ENCODE peak calls at places on chromosome 11, in six cellular contexts. One of them, this sample, is unnamed.

GRCh38 chr11:72965672-72966071 is 151.5 kb downstream of the ATG16L2 start:
- DNase-seq in BJ: no peak
- DNase-seq in AG10803: no peak
- DNase-seq in cardiac muscle cell: no peak
- DNase-seq in psoas muscle: no peak
- DNase-seq in stomach: no peak
- DNase-seq in this sample: no peak

GRCh38 chr11:118744001-118744400 is 47.0 kb downstream of the DDX6 start:
- DNase-seq in psoas muscle: no peak
- DNase-seq in BJ: peak
- DNase-seq in AG10803: peak
- DNase-seq in stomach: no peak
- DNase-seq in cardiac muscle cell: no peak
- DNase-seq in this sample: no peak

GRCh38 chr11:8268530-8269461 is 5.1 kb upstream of the LMO1 start:
- DNase-seq in psoas muscle: no peak
- DNase-seq in BJ: no peak
- DNase-seq in stomach: no peak
- DNase-seq in cardiac muscle cell: peak
- DNase-seq in AG10803: no peak
- DNase-seq in this sample: no peak

GRCh38 chr11:36023922-36024321 is 80.1 kb downstream of the LDLRAD3 start:
- DNase-seq in psoas muscle: no peak
- DNase-seq in cardiac muscle cell: no peak
- DNase-seq in BJ: no peak
- DNase-seq in AG10803: peak
- DNase-seq in stomach: no peak
- DNase-seq in this sample: peak

GRCh38 chr11:128342511-128343133 is 244.7 kb downstream of the ETS1 start:
- DNase-seq in cardiac muscle cell: peak
- DNase-seq in psoas muscle: peak
- DNase-seq in stomach: no peak
- DNase-seq in BJ: peak
- DNase-seq in AG10803: peak
- DNase-seq in this sample: peak

GRCh38 chr11:75490221-75491181 is 35.2 kb downstream of the GDPD5 start:
- DNase-seq in AG10803: peak
- DNase-seq in BJ: no peak
- DNase-seq in psoas muscle: no peak
- DNase-seq in cardiac muscle cell: no peak
- DNase-seq in stomach: no peak
- DNase-seq in this sample: peak

GRCh38 chr11:86116996-86117705 is 48.3 kb upstream of the PICALM start:
- DNase-seq in AG10803: peak
- DNase-seq in psoas muscle: no peak
- DNase-seq in stomach: no peak
- DNase-seq in BJ: no peak
- DNase-seq in cardiac muscle cell: no peak
- DNase-seq in this sample: peak

GRCh38 chr11:68659158-68659921 is 25.0 kb upstream of the GAL start:
- DNase-seq in stomach: no peak
- DNase-seq in cardiac muscle cell: no peak
- DNase-seq in AG10803: peak
- DNase-seq in psoas muscle: peak
- DNase-seq in BJ: peak
- DNase-seq in this sample: peak

GRCh38 chr11:17446482-17446881 is 30.2 kb downstream of the ABCC8 start:
- DNase-seq in stomach: no peak
- DNase-seq in AG10803: no peak
- DNase-seq in psoas muscle: no peak
- DNase-seq in cardiac muscle cell: no peak
- DNase-seq in BJ: no peak
- DNase-seq in this sample: no peak

GRCh38 chr11:831132-831864 is 1.5 kb upstream of the CD151 start:
- DNase-seq in BJ: no peak
- DNase-seq in psoas muscle: no peak
- DNase-seq in stomach: no peak
- DNase-seq in AG10803: no peak
- DNase-seq in cardiac muscle cell: no peak
- DNase-seq in this sample: peak

GRCh38 chr11:76371170-76371569 is 9.8 kb downstream of the THAP12 start:
- DNase-seq in AG10803: peak
- DNase-seq in BJ: peak
- DNase-seq in cardiac muscle cell: no peak
- DNase-seq in psoas muscle: no peak
- DNase-seq in stomach: no peak
- DNase-seq in this sample: peak

GRCh38 chr11:96393753-96394348 is 4.0 kb downstream of the JRKL start:
- DNase-seq in stomach: no peak
- DNase-seq in BJ: no peak
- DNase-seq in psoas muscle: no peak
- DNase-seq in AG10803: peak
- DNase-seq in cardiac muscle cell: peak
- DNase-seq in this sample: peak

GRCh38 chr11:19101803-19102520 is 15.0 kb upstream of the ZDHHC13 start:
- DNase-seq in psoas muscle: no peak
- DNase-seq in AG10803: no peak
- DNase-seq in stomach: no peak
- DNase-seq in BJ: no peak
- DNase-seq in cardiac muscle cell: no peak
- DNase-seq in this sample: no peak

GRCh38 chr11:132126973-132127900 is 756.8 kb downstream of the NTM start:
- DNase-seq in cardiac muscle cell: peak
- DNase-seq in BJ: peak
- DNase-seq in stomach: no peak
- DNase-seq in AG10803: peak
- DNase-seq in psoas muscle: peak
- DNase-seq in this sample: peak

GRCh38 chr11:108973402-108974119 is 308.7 kb downstream of the DDX10 start:
- DNase-seq in stomach: no peak
- DNase-seq in AG10803: peak
- DNase-seq in psoas muscle: no peak
- DNase-seq in cardiac muscle cell: no peak
- DNase-seq in BJ: peak
- DNase-seq in this sample: peak

GRCh38 chr11:127056338-127056971 is 55.9 kb upstream of the KIRREL3 start:
- DNase-seq in cardiac muscle cell: no peak
- DNase-seq in psoas muscle: no peak
- DNase-seq in stomach: no peak
- DNase-seq in AG10803: no peak
- DNase-seq in BJ: no peak
- DNase-seq in this sample: no peak

GRCh38 chr11:33893711-33894401 is 2.0 kb upstream of the LMO2 start:
- DNase-seq in AG10803: no peak
- DNase-seq in stomach: no peak
- DNase-seq in cardiac muscle cell: no peak
- DNase-seq in BJ: no peak
- DNase-seq in psoas muscle: no peak
- DNase-seq in this sample: no peak

GRCh38 chr11:19820100-19820499 is 107.5 kb downstream of the NAV2 start:
- DNase-seq in psoas muscle: no peak
- DNase-seq in stomach: no peak
- DNase-seq in BJ: no peak
- DNase-seq in AG10803: peak
- DNase-seq in cardiac muscle cell: peak
- DNase-seq in this sample: peak

GRCh38 chr11:47234669-47235075 is 13.9 kb downstream of the ACP2 start:
- DNase-seq in AG10803: no peak
- DNase-seq in psoas muscle: no peak
- DNase-seq in BJ: no peak
- DNase-seq in cardiac muscle cell: no peak
- DNase-seq in stomach: peak
- DNase-seq in this sample: peak

GRCh38 chr11:64767344-64768299 is 7.8 kb upstream of the PYGM start:
- DNase-seq in BJ: no peak
- DNase-seq in AG10803: peak
- DNase-seq in stomach: peak
- DNase-seq in psoas muscle: peak
- DNase-seq in cardiac muscle cell: peak
- DNase-seq in this sample: peak

GRCh38 chr11:65651589-65652510 is 10.9 kb downstream of the RELA start:
- DNase-seq in BJ: no peak
- DNase-seq in cardiac muscle cell: no peak
- DNase-seq in stomach: peak
- DNase-seq in AG10803: no peak
- DNase-seq in psoas muscle: no peak
- DNase-seq in this sample: peak

GRCh38 chr11:101126551-101127347 is 2.9 kb downstream of the PGR start:
- DNase-seq in psoas muscle: peak
- DNase-seq in AG10803: peak
- DNase-seq in BJ: no peak
- DNase-seq in cardiac muscle cell: peak
- DNase-seq in stomach: no peak
- DNase-seq in this sample: peak

GRCh38 chr11:101128571-101129202 is 926 bp downstream of the PGR start:
- DNase-seq in BJ: no peak
- DNase-seq in stomach: no peak
- DNase-seq in psoas muscle: peak
- DNase-seq in AG10803: no peak
- DNase-seq in cardiac muscle cell: peak
- DNase-seq in this sample: no peak

GRCh38 chr11:101127699-101128570 is 1.7 kb downstream of the PGR start:
- DNase-seq in psoas muscle: peak
- DNase-seq in cardiac muscle cell: peak
- DNase-seq in stomach: peak
- DNase-seq in AG10803: no peak
- DNase-seq in BJ: no peak
- DNase-seq in this sample: no peak

GRCh38 chr11:101127348-101127698 is 2.3 kb downstream of the PGR start:
- DNase-seq in psoas muscle: peak
- DNase-seq in BJ: no peak
- DNase-seq in AG10803: no peak
- DNase-seq in stomach: no peak
- DNase-seq in cardiac muscle cell: peak
- DNase-seq in this sample: no peak

GRCh38 chr11:101129203-101129943 is at the start of gene PGR:
- DNase-seq in BJ: no peak
- DNase-seq in AG10803: no peak
- DNase-seq in psoas muscle: peak
- DNase-seq in cardiac muscle cell: peak
- DNase-seq in stomach: no peak
- DNase-seq in this sample: no peak
- H3K4me3 ChIP-seq in BJ: no peak
- H3K4me3 ChIP-seq in AG10803: no peak
- H3K4me3 ChIP-seq in psoas muscle: peak
- H3K4me3 ChIP-seq in cardiac muscle cell: peak
- H3K4me3 ChIP-seq in stomach: peak
- H3K4me3 ChIP-seq in this sample: no peak

DNA sequence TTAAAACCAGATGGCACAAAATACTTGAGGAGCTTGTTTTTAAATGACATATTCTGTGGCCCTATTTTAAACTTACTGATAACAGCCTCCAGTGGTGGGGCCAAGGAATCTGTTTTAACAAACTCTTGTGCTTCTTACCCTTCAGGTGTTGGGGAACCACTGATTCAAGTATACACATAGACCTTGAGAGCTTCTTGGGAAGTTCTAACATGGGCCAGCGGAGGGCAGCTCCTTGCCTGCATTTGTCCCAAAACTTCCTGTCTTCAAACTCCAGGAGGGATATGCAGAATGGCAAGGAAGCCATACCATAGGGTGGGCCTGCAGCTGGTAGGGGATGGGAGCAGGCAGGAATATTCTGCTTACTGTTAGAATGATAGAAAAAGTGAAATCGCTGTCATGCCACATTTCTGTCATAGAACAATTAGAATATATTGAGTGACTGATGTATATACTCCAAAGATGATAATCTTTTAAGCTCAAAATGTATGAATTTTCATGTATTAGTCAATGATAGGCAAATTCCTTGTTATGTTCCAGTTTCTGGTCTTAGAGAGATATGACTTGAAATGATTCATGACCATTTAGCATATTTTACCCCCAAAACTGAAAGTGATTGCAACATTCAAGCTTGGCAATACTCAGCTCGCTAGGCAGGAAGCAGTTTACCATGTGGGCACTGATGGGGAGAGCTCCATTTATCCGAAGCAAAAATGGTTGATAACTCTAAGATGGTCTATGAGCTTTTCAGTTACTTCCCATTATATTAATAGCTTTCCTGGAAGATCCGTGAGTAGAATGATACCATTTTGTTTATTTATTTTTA is 9.2 kb downstream of the EXT2 start:
- DNase-seq in cardiac muscle cell: no peak
- DNase-seq in psoas muscle: no peak
- DNase-seq in stomach: no peak
- DNase-seq in AG10803: no peak
- DNase-seq in BJ: no peak
- DNase-seq in this sample: no peak
- TF ChIP-seq CTCF in cardiac muscle cell: peak
- TF ChIP-seq CTCF in psoas muscle: no peak
- TF ChIP-seq CTCF in stomach: no peak
- TF ChIP-seq CTCF in AG10803: no peak
- TF ChIP-seq CTCF in BJ: no peak
- TF ChIP-seq CTCF in this sample: peak

GRCh38 chr11:120714448-120714847 is 202.9 kb downstream of the GRIK4 start:
- DNase-seq in BJ: no peak
- DNase-seq in psoas muscle: no peak
- DNase-seq in cardiac muscle cell: no peak
- DNase-seq in AG10803: no peak
- DNase-seq in stomach: no peak
- DNase-seq in this sample: peak

GRCh38 chr11:120712862-120713770 is 201.6 kb downstream of the GRIK4 start:
- DNase-seq in BJ: no peak
- DNase-seq in stomach: no peak
- DNase-seq in psoas muscle: no peak
- DNase-seq in cardiac muscle cell: no peak
- DNase-seq in AG10803: no peak
- DNase-seq in this sample: no peak

GRCh38 chr11:120717623-120718022 is 206.1 kb downstream of the GRIK4 start:
- DNase-seq in psoas muscle: no peak
- DNase-seq in BJ: no peak
- DNase-seq in cardiac muscle cell: no peak
- DNase-seq in stomach: no peak
- DNase-seq in AG10803: no peak
- DNase-seq in this sample: no peak

GRCh38 chr11:120717042-120717441 is 205.5 kb downstream of the GRIK4 start:
- DNase-seq in AG10803: no peak
- DNase-seq in BJ: no peak
- DNase-seq in psoas muscle: no peak
- DNase-seq in stomach: no peak
- DNase-seq in cardiac muscle cell: no peak
- DNase-seq in this sample: no peak

GRCh38 chr11:120715239-120715638 is 203.7 kb downstream of the GRIK4 start:
- DNase-seq in cardiac muscle cell: no peak
- DNase-seq in psoas muscle: no peak
- DNase-seq in stomach: no peak
- DNase-seq in AG10803: no peak
- DNase-seq in BJ: no peak
- DNase-seq in this sample: no peak
- H3K4me3 ChIP-seq in cardiac muscle cell: no peak
- H3K4me3 ChIP-seq in psoas muscle: no peak
- H3K4me3 ChIP-seq in stomach: peak
- H3K4me3 ChIP-seq in AG10803: peak
- H3K4me3 ChIP-seq in BJ: no peak
- H3K4me3 ChIP-seq in this sample: no peak

DNA sequence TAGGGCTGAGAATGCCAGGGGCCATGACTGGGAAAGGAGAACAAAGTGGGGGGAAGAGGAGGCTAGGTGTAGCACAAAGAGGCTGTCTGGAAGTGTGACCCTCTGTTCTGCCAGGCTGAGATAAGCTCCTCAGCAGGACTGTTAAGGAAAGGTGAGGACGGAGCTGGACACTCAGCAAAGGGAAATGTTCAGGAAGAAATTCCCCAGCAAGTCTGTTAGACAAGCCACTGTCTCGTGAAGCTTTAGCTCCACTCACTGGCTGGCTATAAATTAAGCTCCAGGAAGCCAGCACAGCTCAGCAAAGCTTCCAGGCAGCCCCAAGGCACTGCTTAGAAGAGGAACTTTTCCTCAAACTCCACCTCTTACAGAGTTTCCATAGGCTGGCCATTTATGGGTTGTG is 181.2 kb upstream of the API5 start:
- DNase-seq in stomach: no peak
- DNase-seq in BJ: no peak
- DNase-seq in cardiac muscle cell: peak
- DNase-seq in AG10803: no peak
- DNase-seq in psoas muscle: no peak
- DNase-seq in this sample: no peak
- TF ChIP-seq CTCF in stomach: no peak
- TF ChIP-seq CTCF in BJ: no peak
- TF ChIP-seq CTCF in cardiac muscle cell: no peak
- TF ChIP-seq CTCF in AG10803: no peak
- TF ChIP-seq CTCF in psoas muscle: no peak
- TF ChIP-seq CTCF in this sample: no peak

This sample was measured in astrocyte of the spinal cord.